ENCODE peak calls at places on chromosomes 16 and 17, in ten cellular contexts. X, F, W, O, L, D, R, G, K and J are unnamed samples.

GRCh38 chr16:46790599-46791270 is 40.2 kb downstream of the C16orf87 start:
- DNase-seq in R (no peak), F (no peak), O (no peak), K (no peak), X (no peak), D (no peak), G (no peak), L (no peak), W (no peak), J (no peak)

GRCh38 chr17:44006581-44007345 is 2.3 kb downstream of the NAGS start:
- DNase-seq in G (peak), W (peak), K (peak), R (peak), O (peak), L (peak), X (peak), F (peak), D (peak), J (peak)

GRCh38 chr17:68060336-68060735 is 24.8 kb downstream of the KPNA2 start:
- DNase-seq in O (no peak), G (no peak), X (no peak), K (no peak), R (no peak), W (no peak), F (no peak), D (no peak), L (no peak), J (peak)

GRCh38 chr17:76051571-76051970 is 20.7 kb downstream of the SRP68 start:
- DNase-seq in W (no peak), F (no peak), O (no peak), X (no peak), L (no peak), K (no peak), R (no peak), G (no peak), D (no peak), J (no peak)

GRCh38 chr17:38564254-38564605 is 41.5 kb downstream of the SRCIN1 start:
- DNase-seq in L (no peak), R (no peak), W (no peak), O (no peak), X (no peak), K (no peak), F (no peak), D (no peak), G (no peak), J (no peak)

GRCh38 chr16:1552129-1552528 is 18.7 kb downstream of the TMEM204 start:
- DNase-seq in F (no peak), D (no peak), X (no peak), R (no peak), G (no peak), W (no peak), L (no peak), K (no peak), O (no peak), J (no peak)

GRCh38 chr16:21989141-21989540 is 11.8 kb downstream of the PDZD9 start:
- DNase-seq in D (no peak), R (no peak), W (peak), L (no peak), K (no peak), F (no peak), X (no peak), G (no peak), O (no peak), J (no peak)

GRCh38 chr17:20207295-20207985 is 198.3 kb downstream of the SPECC1 start:
- DNase-seq in L (no peak), D (no peak), F (no peak), O (no peak), G (no peak), K (no peak), W (no peak), R (no peak), X (no peak), J (no peak)

GRCh38 chr17:17028059-17028877 is 14.0 kb upstream of the MPRIP start:
- DNase-seq in G (peak), W (peak), X (peak), L (peak), F (no peak), K (no peak), R (no peak), D (peak), O (peak), J (no peak)

GRCh38 chr16:878071-878784 is 77.7 kb upstream of the GNG13 start:
- DNase-seq in F (no peak), R (no peak), D (no peak), O (peak), G (no peak), K (no peak), W (peak), X (no peak), L (no peak), J (no peak)

GRCh38 chr16:89217388-89218191 is at the start of gene ZNF778:
- DNase-seq in F (peak), O (peak), X (peak), L (peak), W (peak), G (peak), K (peak), D (peak), R (peak), J (peak)

GRCh38 chr17:62824290-62825135 is 16.4 kb upstream of the MARCHF10 start:
- DNase-seq in R (no peak), X (no peak), D (no peak), W (peak), O (no peak), K (no peak), F (no peak), L (peak), G (peak), J (no peak)

GRCh38 chr17:47999612-48000011 is 28.7 kb downstream of the CDK5RAP3 start:
- DNase-seq in K (no peak), F (no peak), W (peak), O (no peak), L (no peak), R (no peak), G (peak), D (no peak), X (no peak), J (no peak)
- TF ChIP-seq CTCF in K (no peak), F (no peak), W (no peak), O (no peak), L (no peak), R (no peak), G (no peak), D (no peak), X (no peak), J (no peak)

DNA sequence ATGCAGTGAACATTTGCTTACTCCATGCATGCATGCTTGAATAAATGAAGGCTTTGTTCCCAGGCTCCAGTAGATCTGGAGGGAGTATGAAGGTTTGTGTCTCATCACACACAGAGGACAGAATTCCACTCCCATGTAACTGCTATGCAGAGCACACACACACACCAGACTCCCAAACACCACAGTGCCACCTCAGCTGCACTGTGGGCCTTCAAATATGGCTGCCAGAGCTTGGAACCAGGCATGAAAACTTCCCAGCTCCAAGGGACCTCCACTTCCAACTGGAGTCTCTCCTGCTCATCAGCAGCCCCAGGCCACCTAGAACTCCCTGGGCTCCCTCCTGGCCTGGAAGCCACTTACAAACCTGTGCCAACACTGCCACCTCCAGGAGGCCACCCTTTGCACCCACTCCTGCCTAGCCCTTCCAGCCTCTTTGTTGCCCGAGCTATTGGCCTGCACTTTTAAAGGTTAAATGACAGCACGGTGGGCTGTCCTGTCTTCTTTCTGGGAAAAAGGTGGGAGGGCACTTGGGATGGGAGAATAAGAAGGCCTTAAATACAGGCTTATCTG is 151.2 kb downstream of the ZNF423 start:
- DNase-seq in O (no peak), L (no peak), D (no peak), F (no peak), R (no peak), G (peak), W (no peak), X (no peak), K (no peak), J (no peak)
- TF ChIP-seq CTCF in O (no peak), L (peak), D (no peak), F (no peak), R (no peak), G (no peak), W (peak), X (no peak), K (peak), J (peak)

GRCh38 chr16:2960183-2961010 is 3.7 kb upstream of the KREMEN2 start:
- DNase-seq in K (no peak), F (no peak), W (no peak), L (no peak), O (no peak), R (no peak), X (no peak), D (no peak), G (no peak), J (no peak)
- TF ChIP-seq CTCF in K (no peak), F (no peak), W (no peak), L (no peak), O (no peak), R (no peak), X (no peak), D (no peak), G (no peak), J (no peak)

GRCh38 chr17:45718791-45719190 is 65.3 kb upstream of the CRHR1 start:
- DNase-seq in W (no peak), L (no peak), K (no peak), G (no peak), R (no peak), F (no peak), O (no peak), X (no peak), D (no peak), J (no peak)

GRCh38 chr17:45720386-45720785 is 63.7 kb upstream of the CRHR1 start:
- DNase-seq in L (no peak), F (no peak), O (no peak), X (no peak), K (no peak), R (no peak), D (no peak), G (no peak), W (no peak), J (no peak)

GRCh38 chr17:45719335-45720071 is 64.6 kb upstream of the CRHR1 start:
- DNase-seq in G (peak), K (no peak), X (no peak), O (no peak), W (peak), F (no peak), D (no peak), R (no peak), L (peak), J (no peak)

DNA sequence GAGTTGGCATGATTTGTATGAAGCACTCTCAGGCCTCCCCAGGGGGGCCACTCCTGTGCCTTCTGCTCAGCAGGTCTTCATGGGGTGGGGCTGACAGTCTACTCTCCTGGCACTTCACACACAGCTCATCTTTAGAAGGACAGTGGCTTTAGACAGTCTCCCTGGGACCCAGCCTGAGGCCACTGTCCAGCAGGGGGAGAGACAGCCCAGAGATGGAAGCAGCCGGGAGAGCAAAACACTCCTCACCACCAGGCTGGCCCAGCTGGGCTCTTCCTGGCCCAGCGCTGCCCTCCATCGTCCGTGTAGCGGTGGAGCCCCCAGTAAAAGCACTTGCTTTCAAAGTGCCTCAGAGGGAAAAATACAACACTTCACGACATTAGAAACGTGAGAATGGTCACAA is 62.0 kb upstream of the CRHR1 start:
- DNase-seq in F (no peak), W (peak), K (no peak), O (peak), X (no peak), L (no peak), G (peak), R (no peak), D (no peak), J (no peak)
- TF ChIP-seq CTCF in F (no peak), W (peak), K (no peak), O (peak), X (peak), L (peak), G (no peak), R (no peak), D (no peak), J (no peak)

GRCh38 chr17:2111691-2112090 is 56.8 kb downstream of the HIC1 start:
- DNase-seq in O (no peak), D (no peak), W (peak), K (no peak), L (peak), X (no peak), F (no peak), R (no peak), G (peak), J (no peak)
- TF ChIP-seq CTCF in O (no peak), D (no peak), W (no peak), K (no peak), L (no peak), X (no peak), F (no peak), R (no peak), G (no peak), J (no peak)

GRCh38 chr17:49191407-49191916 is 18.9 kb downstream of the GNGT2 start:
- DNase-seq in F (no peak), L (no peak), W (no peak), K (no peak), D (no peak), G (no peak), O (no peak), X (no peak), R (no peak), J (no peak)

GRCh38 chr17:49194297-49194607 is 16.1 kb downstream of the GNGT2 start:
- DNase-seq in X (no peak), D (no peak), F (no peak), O (no peak), L (no peak), R (no peak), K (no peak), G (no peak), W (no peak), J (no peak)

GRCh38 chr17:49193513-49194296 is 16.7 kb downstream of the GNGT2 start:
- DNase-seq in X (peak), R (peak), W (peak), L (peak), F (peak), G (peak), K (peak), D (peak), O (no peak), J (peak)

GRCh38 chr17:49190932-49191331 is 19.4 kb downstream of the GNGT2 start:
- DNase-seq in F (no peak), L (no peak), K (no peak), X (no peak), D (no peak), G (no peak), W (no peak), R (no peak), O (no peak), J (no peak)

GRCh38 chr17:49191917-49192741 is 18.2 kb downstream of the GNGT2 start:
- DNase-seq in F (peak), K (peak), R (peak), L (peak), D (peak), O (peak), X (peak), G (peak), W (peak), J (peak)
- TF ChIP-seq CTCF in F (peak), K (peak), R (no peak), L (peak), D (no peak), O (no peak), X (peak), G (peak), W (peak), J (peak)

DNA sequence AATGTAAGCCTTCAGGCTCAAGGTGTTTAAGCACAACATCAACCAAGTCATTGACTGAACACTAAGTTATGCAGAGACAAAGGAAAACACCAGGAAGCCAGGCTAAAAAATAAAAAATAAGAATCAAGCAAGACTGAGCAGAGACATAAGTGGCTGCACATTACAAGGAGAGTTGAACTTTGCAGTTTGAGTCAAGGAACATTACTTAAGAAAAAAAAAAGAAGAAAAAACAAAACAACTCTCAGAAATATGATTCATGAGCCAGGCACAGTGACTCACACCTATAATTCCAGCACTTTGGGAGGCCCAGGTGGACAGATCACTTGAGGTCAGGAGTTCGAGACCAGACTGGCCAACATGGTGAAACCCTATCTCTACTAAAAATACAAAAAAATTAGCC is 168.1 kb downstream of the C16orf95 start:
- DNase-seq in D (no peak), F (no peak), G (peak), X (no peak), W (peak), L (peak), R (no peak), O (no peak), K (no peak), J (no peak)
- TF ChIP-seq CTCF in D (no peak), F (no peak), G (no peak), X (no peak), W (no peak), L (no peak), R (no peak), O (no peak), K (no peak), J (no peak)

DNA sequence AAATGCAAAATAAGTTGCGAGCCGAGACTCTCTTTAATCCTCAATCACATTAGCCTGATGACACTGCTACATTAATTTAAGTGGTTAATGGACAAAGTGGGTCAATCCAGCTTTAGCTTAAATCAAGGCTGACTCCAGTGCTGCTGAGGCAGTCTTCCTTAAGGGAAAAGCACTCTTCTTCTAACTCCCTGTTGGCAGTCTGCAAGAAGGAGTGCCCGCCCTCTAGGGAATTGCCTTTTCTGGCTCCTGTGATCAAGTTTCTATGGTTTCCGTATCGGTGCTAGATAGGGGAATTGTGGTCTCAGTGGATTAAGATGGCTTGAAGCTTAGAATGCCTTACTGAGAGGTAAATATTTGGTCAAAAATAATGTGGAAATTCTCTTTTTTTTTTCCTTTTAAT is 41.0 kb downstream of the HS3ST3B1 start:
- DNase-seq in D (no peak), G (no peak), W (no peak), F (no peak), K (no peak), O (peak), R (no peak), X (no peak), L (no peak), J (no peak)
- TF ChIP-seq CTCF in D (no peak), G (no peak), W (no peak), F (no peak), K (no peak), O (no peak), R (no peak), X (no peak), L (no peak), J (no peak)

DNA sequence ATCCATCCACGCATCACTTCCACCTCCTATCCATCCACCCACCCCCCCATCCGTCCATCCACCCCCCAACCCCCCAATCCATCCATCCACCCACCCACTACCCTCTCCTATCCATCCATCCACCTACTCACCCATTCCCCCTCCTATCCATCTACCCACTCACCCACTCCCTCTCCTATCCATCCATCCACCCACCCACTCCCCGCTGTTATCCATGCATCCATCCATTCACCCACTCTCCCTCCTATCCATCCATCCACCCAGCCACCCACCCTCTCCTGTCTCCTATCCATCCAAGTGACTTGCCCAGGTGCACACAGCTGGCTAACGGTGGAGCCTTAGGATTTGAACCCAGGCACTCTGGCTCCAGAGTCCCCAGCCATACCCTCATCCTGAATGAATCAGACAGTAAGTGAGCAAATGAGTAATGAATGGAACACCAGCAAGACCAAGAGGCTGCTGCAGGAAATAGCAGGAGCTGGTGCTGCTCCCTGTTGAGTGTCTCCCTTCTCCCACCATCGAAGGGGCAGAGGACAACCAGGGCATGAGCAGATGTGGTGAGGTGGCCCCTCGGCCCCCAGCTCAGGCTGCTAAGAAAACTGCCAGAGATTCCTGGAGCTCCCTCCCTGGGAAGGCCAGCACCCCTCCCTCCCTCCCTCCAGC is 62.5 kb downstream of the LITAF start:
- DNase-seq in K (no peak), F (no peak), D (no peak), W (no peak), R (no peak), X (no peak), O (no peak), L (no peak), G (peak), J (no peak)
- TF ChIP-seq CTCF in K (no peak), F (no peak), D (no peak), W (peak), R (no peak), X (no peak), O (no peak), L (peak), G (no peak), J (no peak)